ENCODE peak calls at places on chromosomes 2 and 18, in nine cellular contexts. Z, C, J, E, V, R, D, Q and P are unnamed samples. For H3K4me1, the result is how much of the 10 kb centered on the place peaks cover.

GRCh38 chr18:35076126-35076525 is 34.9 kb downstream of the MAPRE2 start:
- DNase-seq in E (no peak), C (no peak), Z (no peak), Q (no peak), D (no peak), J (no peak), R (no peak), V (no peak), P (no peak)

GRCh38 chr18:76490701-76491171 is 4.3 kb downstream of the ZNF516 start:
- DNase-seq in E (peak), Z (peak), Q (peak), V (no peak), J (no peak), D (peak), C (peak), R (peak), P (peak)

GRCh38 chr2:113692698-113693428 is 63.6 kb downstream of the SLC35F5 start:
- DNase-seq in R (no peak), E (no peak), Z (peak), C (no peak), J (no peak), Q (no peak), V (peak), D (no peak), P (no peak)

GRCh38 chr2:23637011-23637778 is 252.2 kb downstream of the KLHL29 start:
- DNase-seq in Z (no peak), V (no peak), E (peak), D (peak), Q (peak), R (no peak), J (no peak), C (no peak), P (no peak)

GRCh38 chr2:26630669-26631360 is 10.4 kb downstream of the CIB4 start:
- DNase-seq in E (no peak), Z (no peak), V (no peak), J (no peak), D (no peak), R (peak), Q (peak), C (peak), P (no peak)

GRCh38 chr2:175855794-175856453 is 146.1 kb downstream of the LNPK start:
- DNase-seq in R (no peak), J (no peak), C (no peak), Q (peak), E (no peak), V (no peak), Z (no peak), D (no peak), P (no peak)

GRCh38 chr2:20106746-20107145 is 55.3 kb upstream of the LAPTM4A start:
- DNase-seq in R (peak), Q (no peak), D (peak), E (peak), J (peak), V (no peak), Z (no peak), C (peak), P (peak)

GRCh38 chr18:62506495-62507143 is 16.2 kb upstream of the ZCCHC2 start:
- DNase-seq in J (no peak), Q (no peak), D (no peak), E (no peak), V (no peak), C (no peak), Z (no peak), R (no peak), P (no peak)

GRCh38 chr18:21187886-21188285 is 54.1 kb upstream of the GREB1L start:
- DNase-seq in E (no peak), Q (no peak), V (no peak), C (no peak), J (no peak), R (no peak), Z (no peak), D (no peak), P (no peak)

GRCh38 chr2:134110532-134110931 is 143.3 kb upstream of the MGAT5 start:
- DNase-seq in R (no peak), V (no peak), E (no peak), C (no peak), Q (no peak), Z (no peak), J (no peak), D (no peak), P (no peak)

GRCh38 chr2:11875481-11875880 is 129.0 kb downstream of the LPIN1 start:
- DNase-seq in R (no peak), J (no peak), E (no peak), D (no peak), Q (no peak), C (no peak), Z (no peak), V (no peak), P (no peak)

GRCh38 chr2:170369894-170370293 is 191.9 kb downstream of the MYO3B start:
- DNase-seq in V (no peak), J (no peak), Q (no peak), D (no peak), C (no peak), Z (peak), R (no peak), E (peak), P (no peak)

GRCh38 chr2:132632000-132632649 is 37.9 kb downstream of the LYPD1 start:
- DNase-seq in D (no peak), Z (no peak), J (no peak), V (no peak), E (no peak), C (no peak), R (no peak), Q (peak), P (peak)

GRCh38 chr2:100235098-100235497 is 87.2 kb downstream of the LONRF2 start:
- DNase-seq in C (no peak), E (no peak), V (peak), Z (peak), J (no peak), Q (no peak), D (no peak), R (no peak), P (no peak)

GRCh38 chr2:119283873-119284331 is 60.3 kb downstream of the STEAP3 start:
- DNase-seq in J (no peak), D (peak), Q (peak), V (no peak), Z (no peak), E (no peak), R (peak), C (peak), P (no peak)

GRCh38 chr2:74188018-74188601 is 9.4 kb upstream of the MOB1A start:
- DNase-seq in J (peak), Q (peak), C (no peak), Z (no peak), V (no peak), D (no peak), E (no peak), R (no peak), P (no peak)

GRCh38 chr2:23083963-23084362 is 301.0 kb upstream of the KLHL29 start:
- DNase-seq in V (no peak), J (no peak), Z (no peak), R (no peak), C (no peak), Q (no peak), D (no peak), E (no peak), P (no peak)

GRCh38 chr2:199463708-199464613 is 6.2 kb upstream of the SATB2 start:
- DNase-seq in Z (no peak), R (no peak), J (no peak), C (no peak), E (peak), V (no peak), Q (no peak), D (no peak), P (peak)
- H3K4me3 ChIP-seq in Z (peak), R (peak), J (peak), C (peak), E (peak), V (no peak), Q (peak), D (peak), P (peak)

DNA sequence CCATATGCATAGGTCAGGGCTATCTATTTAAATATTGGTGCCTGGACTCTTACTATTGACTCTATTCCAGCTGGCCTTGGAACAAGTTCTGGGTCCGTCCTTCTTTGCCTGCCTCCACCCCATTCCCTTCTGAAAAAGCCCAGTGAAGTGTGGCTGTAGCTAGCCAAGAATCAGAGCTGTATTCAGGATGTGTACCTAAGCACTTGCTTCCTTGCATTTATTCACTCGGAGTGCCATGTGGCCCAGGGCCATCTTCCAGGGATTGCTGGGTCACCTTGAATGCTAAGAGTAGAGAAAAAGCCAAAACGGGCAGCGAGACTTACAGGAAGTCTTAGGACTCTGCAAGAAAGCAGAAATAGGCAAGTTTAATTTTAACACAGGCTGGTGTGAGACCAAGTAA is 4.0 kb downstream of the ITGA6 start:
- DNase-seq in V (no peak), R (peak), C (peak), Z (no peak), D (peak), E (no peak), J (no peak), Q (no peak), P (peak)
- H3K4me1 ChIP-seq in V (under half), R (under half), C (half or more), Z (under half), D (half or more), E (half or more), J (half or more), Q (under half), P (under half)

GRCh38 chr2:45640575-45640974 is 10.9 kb upstream of the PRKCE start:
- DNase-seq in E (no peak), D (no peak), Q (no peak), J (no peak), R (no peak), C (no peak), V (no peak), Z (no peak), P (no peak)

GRCh38 chr2:45634223-45634622 is 17.3 kb upstream of the PRKCE start:
- DNase-seq in C (no peak), J (no peak), E (no peak), R (no peak), Z (no peak), D (no peak), V (no peak), Q (no peak), P (no peak)

GRCh38 chr2:45631955-45632354 is 19.5 kb upstream of the PRKCE start:
- DNase-seq in J (no peak), Z (no peak), R (no peak), C (no peak), D (no peak), V (no peak), E (peak), Q (no peak), P (no peak)

GRCh38 chr2:45637440-45637839 is 14.0 kb upstream of the PRKCE start:
- DNase-seq in C (no peak), E (no peak), V (no peak), Z (peak), D (peak), Q (peak), J (no peak), R (no peak), P (no peak)

GRCh38 chr2:45636013-45636412 is 15.5 kb upstream of the PRKCE start:
- DNase-seq in J (no peak), V (no peak), Z (no peak), Q (no peak), R (no peak), C (no peak), E (no peak), D (peak), P (no peak)
- TF ChIP-seq CTCF in J (no peak), V (no peak), Z (no peak), Q (no peak), R (no peak), C (no peak), E (no peak), D (no peak), P (no peak)

DNA sequence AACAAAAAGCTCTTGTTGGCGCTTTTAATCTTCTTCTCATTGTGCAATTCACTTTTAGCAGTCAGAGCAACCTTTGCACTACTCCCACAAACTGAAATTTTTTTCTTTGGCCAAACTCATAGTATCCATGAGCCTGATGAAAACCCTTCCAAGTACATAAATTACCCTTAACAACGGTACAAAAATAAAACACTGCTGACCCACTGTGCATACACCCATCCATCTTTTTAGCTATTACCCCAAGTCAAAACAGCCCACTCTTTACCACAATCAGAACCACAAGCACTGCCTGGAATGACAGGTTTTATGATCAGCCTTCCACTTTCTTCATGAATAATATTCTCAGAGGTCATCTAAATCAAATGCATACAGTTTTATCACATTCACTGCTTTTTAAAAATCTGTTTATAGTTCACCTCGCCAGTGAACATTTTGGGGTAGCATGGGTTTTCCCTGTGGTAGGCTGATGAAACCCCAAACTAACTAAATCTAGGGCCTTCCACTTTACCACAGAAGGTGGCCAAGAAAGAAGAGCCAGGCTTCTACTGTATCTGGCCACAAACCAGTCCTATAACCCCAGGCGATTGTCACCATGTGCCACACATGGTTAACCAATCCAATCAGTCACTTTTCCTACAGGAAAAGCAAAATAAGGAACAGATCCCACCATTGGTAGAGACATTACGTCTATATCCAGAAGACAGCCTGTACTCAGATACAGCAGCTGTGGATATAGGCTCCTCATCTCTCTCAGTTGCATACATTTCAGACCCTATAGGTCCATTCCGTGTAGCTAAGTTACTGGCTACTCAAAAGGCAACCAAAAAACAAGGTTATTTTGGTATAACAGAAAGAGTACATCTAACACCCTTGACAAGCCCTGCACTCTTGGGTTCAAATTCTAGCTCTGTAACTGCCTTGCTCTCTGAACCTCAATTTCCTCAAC is 171.3 kb downstream of the THADA start:
- DNase-seq in J (no peak), V (no peak), Z (no peak), D (no peak), E (no peak), R (no peak), Q (peak), C (no peak), P (no peak)
- H3K4me3 ChIP-seq in J (no peak), V (no peak), Z (no peak), D (no peak), E (no peak), R (no peak), Q (no peak), C (no peak), P (no peak)

GRCh38 chr2:46852124-46852523 is 63.5 kb downstream of the MCFD2 start:
- DNase-seq in J (no peak), V (no peak), Z (no peak), C (no peak), E (no peak), Q (no peak), D (no peak), R (peak), P (no peak)
- H3K4me1 ChIP-seq in J (half or more), V (under half), Z (under half), C (half or more), E (under half), Q (half or more), D (under half), R (under half), P (under half)

GRCh38 chr2:125318740-125319139 is 1293.7 kb downstream of the CNTNAP5 start:
- DNase-seq in J (no peak), Z (no peak), C (no peak), V (no peak), Q (no peak), E (no peak), D (no peak), R (no peak), P (no peak)

GRCh38 chr2:125312342-125312741 is 1287.3 kb downstream of the CNTNAP5 start:
- DNase-seq in R (peak), D (no peak), Q (no peak), C (no peak), Z (no peak), V (no peak), E (no peak), J (no peak), P (no peak)

GRCh38 chr2:125310671-125311364 is 1285.7 kb downstream of the CNTNAP5 start:
- DNase-seq in Z (no peak), R (no peak), C (no peak), D (no peak), J (no peak), V (no peak), Q (no peak), E (no peak), P (no peak)

GRCh38 chr2:125313806-125314205 is 1288.7 kb downstream of the CNTNAP5 start:
- DNase-seq in J (no peak), Z (peak), E (peak), Q (no peak), V (no peak), D (peak), C (no peak), R (no peak), P (no peak)
- TF ChIP-seq CTCF in J (no peak), Z (peak), E (peak), Q (no peak), V (no peak), D (no peak), C (no peak), R (no peak), P (no peak)

GRCh38 chr18:74796928-74797576 is 199.4 kb downstream of the ZNF407 start:
- DNase-seq in D (no peak), Q (peak), Z (peak), V (no peak), C (no peak), R (no peak), E (no peak), J (no peak), P (no peak)
- H3K4me3 ChIP-seq in D (no peak), Q (peak), Z (peak), V (no peak), C (no peak), R (no peak), E (no peak), J (no peak), P (no peak)

GRCh38 chr2:37378411-37378810 is 34.0 kb downstream of the QPCT start:
- DNase-seq in J (no peak), E (no peak), Z (no peak), R (no peak), V (no peak), Q (peak), C (no peak), D (no peak), P (no peak)
- H3K4me1 ChIP-seq in J (under half), E (under half), Z (half or more), R (under half), V (under half), Q (under half), C (under half), D (under half), P (under half)

DNA sequence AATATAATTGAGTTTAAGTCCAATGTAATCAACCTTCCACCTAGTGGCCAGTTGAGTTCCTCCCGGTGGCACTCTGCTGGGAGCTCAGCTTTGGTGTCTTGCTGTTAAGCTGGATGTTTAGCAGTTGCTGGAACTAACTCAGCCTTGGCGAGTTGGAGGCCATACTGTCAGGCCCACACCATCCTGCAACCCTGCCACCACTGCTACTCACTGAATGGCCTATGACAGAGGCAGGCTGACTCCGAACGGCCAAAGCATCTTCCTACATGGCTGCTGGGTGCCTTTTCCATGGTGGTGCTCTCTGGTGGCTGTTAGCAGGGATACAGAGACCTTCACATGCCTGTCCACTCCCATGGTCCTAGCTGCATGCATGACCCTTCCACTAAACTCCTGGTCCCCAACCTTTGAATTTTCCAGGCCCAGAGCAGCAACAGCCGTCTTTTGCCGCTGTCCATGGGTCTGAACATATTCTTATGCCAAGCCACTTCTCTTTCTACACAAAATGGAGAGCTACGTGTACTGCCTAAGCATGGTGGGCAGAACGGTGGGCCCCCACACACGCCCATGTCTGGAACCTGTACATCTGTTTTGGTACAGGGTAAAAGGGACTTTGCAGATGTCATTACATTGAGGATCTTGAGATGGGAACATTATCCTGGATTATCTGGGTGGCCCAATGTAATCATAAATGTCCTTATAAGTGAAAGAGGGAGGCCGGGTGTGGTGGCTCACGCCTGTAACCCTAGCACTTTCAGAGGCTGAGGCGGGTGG is 15.0 kb upstream of the TRAF3IP1 start:
- DNase-seq in D (no peak), Q (no peak), C (no peak), J (no peak), V (no peak), R (peak), Z (no peak), E (no peak), P (no peak)
- TF ChIP-seq CTCF in D (peak), Q (no peak), C (peak), J (peak), V (peak), R (peak), Z (peak), E (peak), P (no peak)